ENCODE peak calls at places on chromosomes 13 and 19, in five cellular contexts. P, H, J, D and I are unnamed samples.

GRCh38 chr13:26509491-26509890 is 48.0 kb upstream of the WASF3 start:
- DNase-seq in P (no peak), H (no peak), J (no peak), D (no peak), I (no peak)

GRCh38 chr13:111367340-111367739 is 46.9 kb downstream of the TEX29 start:
- DNase-seq in P (no peak), H (no peak), J (no peak), D (no peak), I (no peak)

GRCh38 chr13:90386090-90386489 is 961.4 kb upstream of the MIR17HG start:
- DNase-seq in P (no peak), H (no peak), J (no peak), D (no peak), I (no peak)

GRCh38 chr13:38398810-38399493 is 49.3 kb downstream of the UFM1 start:
- DNase-seq in P (no peak), H (no peak), J (no peak), D (peak), I (no peak)

GRCh38 chr13:47508518-47509228 is 492.4 kb downstream of the SUCLA2 start:
- DNase-seq in P (no peak), H (no peak), J (no peak), D (no peak), I (no peak)

GRCh38 chr13:105410602-105411001 is 1124.9 kb downstream of the EFNB2 start:
- DNase-seq in P (peak), H (peak), J (peak), D (peak), I (no peak)

GRCh38 chr19:47891622-47891922 is 5.5 kb upstream of the SULT2A1 start:
- DNase-seq in P (no peak), H (no peak), J (no peak), D (no peak), I (no peak)

GRCh38 chr19:48319647-48320537 is 5.5 kb upstream of the EMP3 start:
- DNase-seq in P (peak), H (peak), J (peak), D (peak), I (peak)

GRCh38 chr19:45376045-45376724 is 5.8 kb upstream of the ERCC2 start:
- DNase-seq in P (peak), H (no peak), J (no peak), D (peak), I (no peak)

GRCh38 chr13:70330697-70331361 is 222.6 kb upstream of the KLHL1 start:
- DNase-seq in P (no peak), H (no peak), J (no peak), D (no peak), I (no peak)

GRCh38 chr19:39943586-39943985 is 9.2 kb upstream of the FCGBP start:
- DNase-seq in P (peak), H (no peak), J (no peak), D (no peak), I (no peak)

GRCh38 chr19:18975011-18975410 is 34.0 kb upstream of the HOMER3 start:
- DNase-seq in P (no peak), H (no peak), J (no peak), D (peak), I (no peak)

GRCh38 chr19:57769345-57770131 is at the start of gene ZNF586:
- DNase-seq in P (peak), H (peak), J (peak), D (peak), I (peak)

GRCh38 chr13:48567521-48568331 is 34.8 kb upstream of the RCBTB2 start:
- DNase-seq in P (no peak), H (no peak), J (no peak), D (no peak), I (no peak)

GRCh38 chr19:43784251-43784980 is 3.6 kb upstream of the KCNN4 start:
- DNase-seq in P (peak), H (no peak), J (peak), D (peak), I (peak)

GRCh38 chr19:19171821-19172532 is 1.9 kb upstream of the MEF2B start:
- DNase-seq in P (no peak), H (no peak), J (no peak), D (peak), I (peak)

GRCh38 chr13:53411443-53411842 is 382.8 kb downstream of the OLFM4 start:
- DNase-seq in P (no peak), H (no peak), J (no peak), D (no peak), I (no peak)

GRCh38 chr19:19417618-19418270 is 12.3 kb downstream of the GATAD2A start:
- DNase-seq in P (no peak), H (no peak), J (peak), D (no peak), I (no peak)

GRCh38 chr13:98033277-98034247 is 80.1 kb downstream of the IPO5 start:
- DNase-seq in P (peak), H (no peak), J (no peak), D (peak), I (no peak)

GRCh38 chr19:51772977-51773376 is 12.0 kb downstream of the FPR2 start:
- DNase-seq in P (no peak), H (no peak), J (no peak), D (no peak), I (no peak)

GRCh38 chr13:32284927-32285632 is 30.1 kb downstream of the ZAR1L start:
- DNase-seq in P (peak), H (no peak), J (no peak), D (peak), I (no peak)

GRCh38 chr19:45152504-45153338 is 8.1 kb downstream of the NKPD1 start:
- DNase-seq in P (no peak), H (no peak), J (peak), D (peak), I (peak)

GRCh38 chr19:46621191-46622117 is 3.4 kb downstream of the PTGIR start:
- DNase-seq in P (no peak), H (no peak), J (peak), D (peak), I (no peak)
- TF ChIP-seq CTCF in P (peak), H (no peak), J (peak), D (no peak), I (peak)

DNA sequence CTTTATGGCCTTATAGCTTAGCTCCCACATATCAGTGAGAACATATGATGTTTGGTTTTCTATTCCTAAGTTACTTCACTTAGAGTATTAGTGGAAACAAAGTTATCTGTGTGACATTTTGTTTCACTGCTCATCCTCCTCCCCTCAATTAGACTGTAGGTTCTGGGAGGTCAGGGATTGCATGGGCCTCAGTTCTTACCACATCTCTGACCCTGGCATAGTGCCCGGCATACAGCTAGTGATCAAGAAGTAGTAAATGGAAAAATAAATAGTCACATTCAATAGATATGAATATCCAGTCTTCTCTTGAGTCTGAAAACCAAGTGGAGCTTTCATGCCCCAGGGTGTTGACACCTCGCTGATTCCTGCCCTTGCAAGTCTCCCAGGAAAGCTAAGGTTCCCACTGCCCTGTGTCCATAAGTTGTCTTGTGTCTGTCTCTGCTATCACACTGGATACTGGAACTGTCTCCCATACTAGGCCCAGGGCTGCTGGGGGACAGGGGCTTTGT is 249.5 kb upstream of the TSHZ3 start:
- DNase-seq in P (no peak), H (no peak), J (no peak), D (no peak), I (no peak)
- TF ChIP-seq CTCF in P (no peak), H (no peak), J (no peak), D (no peak), I (no peak)

GRCh38 chr13:44051405-44051804 is 171.7 kb downstream of the LACC1 start:
- DNase-seq in P (no peak), H (no peak), J (no peak), D (no peak), I (no peak)

GRCh38 chr13:44050450-44051063 is 170.9 kb downstream of the LACC1 start:
- DNase-seq in P (peak), H (no peak), J (no peak), D (peak), I (peak)

GRCh38 chr13:44046428-44046827 is 166.7 kb downstream of the LACC1 start:
- DNase-seq in P (no peak), H (no peak), J (no peak), D (no peak), I (no peak)

GRCh38 chr13:44049546-44049945 is 169.8 kb downstream of the LACC1 start:
- DNase-seq in P (no peak), H (no peak), J (no peak), D (no peak), I (no peak)

GRCh38 chr13:44048326-44048725 is 168.6 kb downstream of the LACC1 start:
- DNase-seq in P (no peak), H (no peak), J (no peak), D (no peak), I (no peak)
- TF ChIP-seq CTCF in P (no peak), H (no peak), J (no peak), D (no peak), I (peak)

DNA sequence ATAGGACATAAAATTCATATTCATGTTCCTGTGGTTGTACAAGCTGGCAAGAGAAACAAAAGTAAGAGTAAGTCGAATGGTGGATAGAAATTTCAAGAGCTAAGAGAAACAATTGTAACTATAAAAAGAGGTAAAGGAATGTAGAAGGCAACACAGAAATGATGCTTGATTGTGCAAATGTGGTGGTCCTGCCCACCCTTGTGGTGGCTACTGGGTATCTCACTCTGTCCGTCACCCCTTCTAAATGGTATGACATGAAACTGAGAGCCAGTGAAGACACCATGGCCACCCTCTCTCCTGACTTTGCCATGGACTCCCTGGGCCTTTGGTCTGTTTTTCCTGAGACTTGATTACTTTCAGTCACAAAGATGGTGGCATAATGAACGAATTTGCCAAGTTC is 925.9 kb upstream of the SLITRK6 start:
- DNase-seq in P (no peak), H (no peak), J (no peak), D (no peak), I (no peak)
- TF ChIP-seq CTCF in P (no peak), H (peak), J (no peak), D (no peak), I (no peak)

GRCh38 chr13:113491982-113492381 is 1.5 kb upstream of the DCUN1D2 start:
- DNase-seq in P (no peak), H (no peak), J (no peak), D (no peak), I (no peak)
- TF ChIP-seq CTCF in P (no peak), H (no peak), J (no peak), D (no peak), I (no peak)

GRCh38 chr13:67736646-67737420 is 506.7 kb upstream of the PCDH9 start:
- DNase-seq in P (no peak), H (peak), J (no peak), D (peak), I (no peak)
- TF ChIP-seq CTCF in P (no peak), H (peak), J (no peak), D (peak), I (no peak)